ENCODE peak calls at places on chromosomes 5 and 9, in nine cellular contexts. One of them, this sample, is unnamed.

GRCh38 chr5:142322747-142323479 is 1.9 kb downstream of the SPRY4 start:
- DNase-seq in MM.1S: no peak
- DNase-seq in neural crest cell: no peak
- DNase-seq in mammary epithelial cell: peak
- DNase-seq in Calu3: peak
- DNase-seq in kidney epithelial cell: no peak
- DNase-seq in left ventricle myocardium inferior: peak
- DNase-seq in fibroblast of mammary gland: peak
- DNase-seq in AG04450: no peak
- DNase-seq in this sample: no peak

GRCh38 chr9:35820076-35820475 is 5.2 kb upstream of the HINT2 start:
- DNase-seq in kidney epithelial cell: no peak
- DNase-seq in AG04450: no peak
- DNase-seq in Calu3: no peak
- DNase-seq in MM.1S: no peak
- DNase-seq in neural crest cell: no peak
- DNase-seq in mammary epithelial cell: peak
- DNase-seq in left ventricle myocardium inferior: no peak
- DNase-seq in fibroblast of mammary gland: peak
- DNase-seq in this sample: no peak

GRCh38 chr5:37900692-37901091 is 60.9 kb upstream of the GDNF start:
- DNase-seq in Calu3: peak
- DNase-seq in AG04450: no peak
- DNase-seq in left ventricle myocardium inferior: peak
- DNase-seq in kidney epithelial cell: no peak
- DNase-seq in fibroblast of mammary gland: peak
- DNase-seq in mammary epithelial cell: peak
- DNase-seq in neural crest cell: no peak
- DNase-seq in MM.1S: no peak
- DNase-seq in this sample: no peak

GRCh38 chr9:116323571-116323970 is 170.0 kb downstream of the PAPPA start:
- DNase-seq in mammary epithelial cell: no peak
- DNase-seq in fibroblast of mammary gland: no peak
- DNase-seq in kidney epithelial cell: no peak
- DNase-seq in Calu3: no peak
- DNase-seq in neural crest cell: no peak
- DNase-seq in left ventricle myocardium inferior: no peak
- DNase-seq in MM.1S: no peak
- DNase-seq in AG04450: no peak
- DNase-seq in this sample: no peak

GRCh38 chr5:116492016-116492623 is 82.5 kb downstream of the SEMA6A start:
- DNase-seq in MM.1S: no peak
- DNase-seq in fibroblast of mammary gland: peak
- DNase-seq in mammary epithelial cell: peak
- DNase-seq in Calu3: peak
- DNase-seq in left ventricle myocardium inferior: no peak
- DNase-seq in AG04450: peak
- DNase-seq in kidney epithelial cell: peak
- DNase-seq in neural crest cell: no peak
- DNase-seq in this sample: no peak

GRCh38 chr5:116520706-116521105 is 53.9 kb downstream of the SEMA6A start:
- DNase-seq in Calu3: no peak
- DNase-seq in fibroblast of mammary gland: peak
- DNase-seq in mammary epithelial cell: no peak
- DNase-seq in AG04450: no peak
- DNase-seq in left ventricle myocardium inferior: no peak
- DNase-seq in MM.1S: no peak
- DNase-seq in kidney epithelial cell: no peak
- DNase-seq in neural crest cell: no peak
- DNase-seq in this sample: no peak

GRCh38 chr9:101569736-101570501 is 24.9 kb downstream of the PPP3R2 start:
- DNase-seq in MM.1S: no peak
- DNase-seq in AG04450: no peak
- DNase-seq in mammary epithelial cell: no peak
- DNase-seq in Calu3: no peak
- DNase-seq in kidney epithelial cell: no peak
- DNase-seq in fibroblast of mammary gland: no peak
- DNase-seq in left ventricle myocardium inferior: no peak
- DNase-seq in neural crest cell: no peak
- DNase-seq in this sample: no peak

GRCh38 chr5:172282277-172283019 is 1.1 kb downstream of the UBTD2 start:
- DNase-seq in kidney epithelial cell: no peak
- DNase-seq in left ventricle myocardium inferior: no peak
- DNase-seq in Calu3: no peak
- DNase-seq in mammary epithelial cell: peak
- DNase-seq in MM.1S: no peak
- DNase-seq in neural crest cell: no peak
- DNase-seq in fibroblast of mammary gland: peak
- DNase-seq in AG04450: no peak
- DNase-seq in this sample: no peak

GRCh38 chr9:88476491-88477271 is 58.3 kb upstream of the NXNL2 start:
- DNase-seq in AG04450: no peak
- DNase-seq in Calu3: no peak
- DNase-seq in kidney epithelial cell: peak
- DNase-seq in left ventricle myocardium inferior: no peak
- DNase-seq in fibroblast of mammary gland: peak
- DNase-seq in mammary epithelial cell: no peak
- DNase-seq in MM.1S: no peak
- DNase-seq in neural crest cell: no peak
- DNase-seq in this sample: no peak

GRCh38 chr9:102862478-102862877 is 132.7 kb upstream of the CYLC2 start:
- DNase-seq in neural crest cell: no peak
- DNase-seq in fibroblast of mammary gland: no peak
- DNase-seq in Calu3: no peak
- DNase-seq in mammary epithelial cell: no peak
- DNase-seq in kidney epithelial cell: no peak
- DNase-seq in MM.1S: no peak
- DNase-seq in AG04450: no peak
- DNase-seq in left ventricle myocardium inferior: no peak
- DNase-seq in this sample: no peak

GRCh38 chr5:176438959-176439757 is 9.0 kb upstream of the FAF2 start:
- DNase-seq in kidney epithelial cell: peak
- DNase-seq in mammary epithelial cell: peak
- DNase-seq in neural crest cell: no peak
- DNase-seq in MM.1S: no peak
- DNase-seq in left ventricle myocardium inferior: no peak
- DNase-seq in Calu3: no peak
- DNase-seq in fibroblast of mammary gland: peak
- DNase-seq in AG04450: no peak
- DNase-seq in this sample: no peak

GRCh38 chr9:114525505-114525904 is 20.2 kb upstream of the WHRN start:
- DNase-seq in AG04450: peak
- DNase-seq in neural crest cell: no peak
- DNase-seq in MM.1S: no peak
- DNase-seq in kidney epithelial cell: no peak
- DNase-seq in mammary epithelial cell: peak
- DNase-seq in left ventricle myocardium inferior: no peak
- DNase-seq in fibroblast of mammary gland: peak
- DNase-seq in Calu3: no peak
- DNase-seq in this sample: no peak

GRCh38 chr5:5077236-5077635 is 62.9 kb upstream of the ADAMTS16 start:
- DNase-seq in kidney epithelial cell: no peak
- DNase-seq in AG04450: no peak
- DNase-seq in neural crest cell: no peak
- DNase-seq in left ventricle myocardium inferior: no peak
- DNase-seq in Calu3: no peak
- DNase-seq in mammary epithelial cell: no peak
- DNase-seq in fibroblast of mammary gland: no peak
- DNase-seq in MM.1S: no peak
- DNase-seq in this sample: no peak

GRCh38 chr5:111461261-111461671 is 51.1 kb downstream of the STARD4 start:
- DNase-seq in MM.1S: no peak
- DNase-seq in Calu3: no peak
- DNase-seq in left ventricle myocardium inferior: no peak
- DNase-seq in neural crest cell: peak
- DNase-seq in kidney epithelial cell: no peak
- DNase-seq in fibroblast of mammary gland: peak
- DNase-seq in mammary epithelial cell: peak
- DNase-seq in AG04450: no peak
- DNase-seq in this sample: peak

GRCh38 chr5:134508521-134509195 is 16.8 kb upstream of the JADE2 start:
- DNase-seq in fibroblast of mammary gland: no peak
- DNase-seq in left ventricle myocardium inferior: no peak
- DNase-seq in mammary epithelial cell: no peak
- DNase-seq in MM.1S: no peak
- DNase-seq in kidney epithelial cell: no peak
- DNase-seq in neural crest cell: no peak
- DNase-seq in Calu3: no peak
- DNase-seq in AG04450: no peak
- DNase-seq in this sample: no peak

GRCh38 chr5:134510970-134511795 is 14.3 kb upstream of the JADE2 start:
- DNase-seq in AG04450: no peak
- DNase-seq in kidney epithelial cell: peak
- DNase-seq in Calu3: peak
- DNase-seq in MM.1S: no peak
- DNase-seq in neural crest cell: no peak
- DNase-seq in left ventricle myocardium inferior: no peak
- DNase-seq in mammary epithelial cell: peak
- DNase-seq in fibroblast of mammary gland: peak
- DNase-seq in this sample: no peak

GRCh38 chr5:134509308-134510040 is 16.0 kb upstream of the JADE2 start:
- DNase-seq in MM.1S: no peak
- DNase-seq in neural crest cell: no peak
- DNase-seq in left ventricle myocardium inferior: no peak
- DNase-seq in AG04450: no peak
- DNase-seq in kidney epithelial cell: peak
- DNase-seq in fibroblast of mammary gland: peak
- DNase-seq in Calu3: peak
- DNase-seq in mammary epithelial cell: peak
- DNase-seq in this sample: no peak

GRCh38 chr5:134512661-134512999 is 12.8 kb upstream of the JADE2 start:
- DNase-seq in neural crest cell: no peak
- DNase-seq in kidney epithelial cell: no peak
- DNase-seq in MM.1S: no peak
- DNase-seq in fibroblast of mammary gland: no peak
- DNase-seq in left ventricle myocardium inferior: no peak
- DNase-seq in mammary epithelial cell: no peak
- DNase-seq in AG04450: no peak
- DNase-seq in Calu3: no peak
- DNase-seq in this sample: no peak

GRCh38 chr5:134511796-134512660 is 13.4 kb upstream of the JADE2 start:
- DNase-seq in MM.1S: no peak
- DNase-seq in Calu3: peak
- DNase-seq in AG04450: no peak
- DNase-seq in mammary epithelial cell: peak
- DNase-seq in left ventricle myocardium inferior: peak
- DNase-seq in kidney epithelial cell: no peak
- DNase-seq in fibroblast of mammary gland: peak
- DNase-seq in neural crest cell: no peak
- DNase-seq in this sample: peak
- TF ChIP-seq CTCF in MM.1S: no peak
- TF ChIP-seq CTCF in Calu3: peak
- TF ChIP-seq CTCF in AG04450: peak
- TF ChIP-seq CTCF in mammary epithelial cell: peak
- TF ChIP-seq CTCF in left ventricle myocardium inferior: peak
- TF ChIP-seq CTCF in kidney epithelial cell: peak
- TF ChIP-seq CTCF in fibroblast of mammary gland: peak
- TF ChIP-seq CTCF in neural crest cell: no peak
- TF ChIP-seq CTCF in this sample: no peak

GRCh38 chr9:75890541-75891276 is at the start of gene PCSK5:
- DNase-seq in kidney epithelial cell: peak
- DNase-seq in mammary epithelial cell: peak
- DNase-seq in MM.1S: peak
- DNase-seq in AG04450: peak
- DNase-seq in neural crest cell: peak
- DNase-seq in Calu3: peak
- DNase-seq in fibroblast of mammary gland: peak
- DNase-seq in left ventricle myocardium inferior: peak
- DNase-seq in this sample: peak
- TF ChIP-seq CTCF in kidney epithelial cell: peak
- TF ChIP-seq CTCF in mammary epithelial cell: no peak
- TF ChIP-seq CTCF in MM.1S: peak
- TF ChIP-seq CTCF in AG04450: peak
- TF ChIP-seq CTCF in neural crest cell: peak
- TF ChIP-seq CTCF in Calu3: no peak
- TF ChIP-seq CTCF in fibroblast of mammary gland: no peak
- TF ChIP-seq CTCF in left ventricle myocardium inferior: peak
- TF ChIP-seq CTCF in this sample: peak

GRCh38 chr9:95379630-95380029 is 62.1 kb upstream of the FANCC start:
- DNase-seq in MM.1S: no peak
- DNase-seq in fibroblast of mammary gland: no peak
- DNase-seq in kidney epithelial cell: no peak
- DNase-seq in Calu3: no peak
- DNase-seq in left ventricle myocardium inferior: no peak
- DNase-seq in mammary epithelial cell: no peak
- DNase-seq in neural crest cell: no peak
- DNase-seq in AG04450: no peak
- DNase-seq in this sample: no peak
- TF ChIP-seq CTCF in MM.1S: no peak
- TF ChIP-seq CTCF in fibroblast of mammary gland: no peak
- TF ChIP-seq CTCF in kidney epithelial cell: no peak
- TF ChIP-seq CTCF in Calu3: no peak
- TF ChIP-seq CTCF in left ventricle myocardium inferior: no peak
- TF ChIP-seq CTCF in mammary epithelial cell: no peak
- TF ChIP-seq CTCF in neural crest cell: no peak
- TF ChIP-seq CTCF in AG04450: no peak
- TF ChIP-seq CTCF in this sample: no peak

DNA sequence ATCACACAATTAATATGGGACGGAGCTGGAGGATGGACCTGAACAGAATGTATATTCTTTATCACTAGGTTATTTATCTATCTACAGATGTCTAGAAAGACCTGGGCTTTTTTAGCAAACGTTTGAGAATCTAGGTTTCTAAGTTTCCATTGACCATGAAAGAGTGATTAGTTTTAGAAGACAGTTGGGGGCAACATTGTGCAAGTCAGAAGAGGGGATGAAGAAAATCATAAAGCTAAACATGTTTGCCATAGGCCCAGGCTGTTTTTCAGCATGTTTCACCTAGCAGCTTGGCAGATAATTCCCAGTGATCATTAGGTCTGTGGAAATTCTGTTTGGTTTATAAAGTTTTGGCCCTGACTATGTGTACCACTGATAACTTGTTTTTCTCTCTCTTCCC is 44.1 kb upstream of the CDKN2B start:
- DNase-seq in kidney epithelial cell: no peak
- DNase-seq in left ventricle myocardium inferior: no peak
- DNase-seq in fibroblast of mammary gland: peak
- DNase-seq in mammary epithelial cell: no peak
- DNase-seq in MM.1S: no peak
- DNase-seq in Calu3: no peak
- DNase-seq in AG04450: no peak
- DNase-seq in neural crest cell: no peak
- DNase-seq in this sample: no peak
- TF ChIP-seq CTCF in kidney epithelial cell: no peak
- TF ChIP-seq CTCF in left ventricle myocardium inferior: no peak
- TF ChIP-seq CTCF in fibroblast of mammary gland: no peak
- TF ChIP-seq CTCF in mammary epithelial cell: no peak
- TF ChIP-seq CTCF in MM.1S: no peak
- TF ChIP-seq CTCF in Calu3: no peak
- TF ChIP-seq CTCF in AG04450: no peak
- TF ChIP-seq CTCF in neural crest cell: no peak
- TF ChIP-seq CTCF in this sample: no peak

GRCh38 chr9:137370865-137371520 is 52.0 kb downstream of the EXD3 start:
- DNase-seq in Calu3: no peak
- DNase-seq in mammary epithelial cell: no peak
- DNase-seq in kidney epithelial cell: no peak
- DNase-seq in fibroblast of mammary gland: no peak
- DNase-seq in left ventricle myocardium inferior: no peak
- DNase-seq in AG04450: no peak
- DNase-seq in MM.1S: no peak
- DNase-seq in neural crest cell: peak
- DNase-seq in this sample: peak
- TF ChIP-seq CTCF in Calu3: no peak
- TF ChIP-seq CTCF in mammary epithelial cell: no peak
- TF ChIP-seq CTCF in kidney epithelial cell: no peak
- TF ChIP-seq CTCF in fibroblast of mammary gland: no peak
- TF ChIP-seq CTCF in left ventricle myocardium inferior: no peak
- TF ChIP-seq CTCF in AG04450: no peak
- TF ChIP-seq CTCF in MM.1S: no peak
- TF ChIP-seq CTCF in neural crest cell: no peak
- TF ChIP-seq CTCF in this sample: no peak

GRCh38 chr5:127228540-127229184 is 61.9 kb upstream of the MEGF10 start:
- DNase-seq in MM.1S: no peak
- DNase-seq in Calu3: no peak
- DNase-seq in neural crest cell: no peak
- DNase-seq in left ventricle myocardium inferior: no peak
- DNase-seq in fibroblast of mammary gland: no peak
- DNase-seq in AG04450: no peak
- DNase-seq in kidney epithelial cell: no peak
- DNase-seq in mammary epithelial cell: no peak
- DNase-seq in this sample: peak
- TF ChIP-seq CTCF in MM.1S: no peak
- TF ChIP-seq CTCF in Calu3: no peak
- TF ChIP-seq CTCF in neural crest cell: no peak
- TF ChIP-seq CTCF in left ventricle myocardium inferior: no peak
- TF ChIP-seq CTCF in fibroblast of mammary gland: no peak
- TF ChIP-seq CTCF in AG04450: no peak
- TF ChIP-seq CTCF in kidney epithelial cell: no peak
- TF ChIP-seq CTCF in mammary epithelial cell: no peak
- TF ChIP-seq CTCF in this sample: no peak

This sample was measured in nephron progenitor cell.